ENCODE peak calls at places on chromosomes 3 and 15, in eight cellular contexts. T, O, B, P, S, V, W and R are unnamed samples.

GRCh38 chr3:48410205-48411040 is 19.5 kb downstream of the PLXNB1 start:
- DNase-seq in B (peak), S (no peak), V (peak), O (no peak), T (no peak), W (no peak), P (peak), R (no peak)

GRCh38 chr15:69574506-69574905 is 121.9 kb downstream of the RPLP1 start:
- DNase-seq in T (no peak), V (no peak), B (no peak), P (no peak), W (no peak), O (no peak), S (no peak), R (no peak)

GRCh38 chr3:157436583-157437300 is at the start of gene PTX3:
- DNase-seq in O (no peak), W (no peak), S (peak), T (peak), B (peak), V (peak), P (no peak), R (no peak)

GRCh38 chr15:40279437-40280141 is 3.3 kb downstream of the ANKRD63 start:
- DNase-seq in O (peak), V (peak), P (peak), S (peak), B (peak), W (peak), T (no peak), R (no peak)

GRCh38 chr15:25087137-25087536 is 132.3 kb downstream of the SNRPN start:
- DNase-seq in B (no peak), O (no peak), T (no peak), S (no peak), V (no peak), P (no peak), W (no peak), R (no peak)

GRCh38 chr15:44596511-44597010 is 59.6 kb downstream of the EIF3J start:
- DNase-seq in S (no peak), P (no peak), V (no peak), T (no peak), W (no peak), B (no peak), O (no peak), R (no peak)

GRCh38 chr3:44805960-44806359 is 44.4 kb downstream of the KIF15 start:
- DNase-seq in O (no peak), W (no peak), P (no peak), B (no peak), V (no peak), S (no peak), T (no peak), R (no peak)

GRCh38 chr3:168431436-168431835 is 335.7 kb upstream of the GOLIM4 start:
- DNase-seq in S (no peak), V (no peak), O (no peak), P (no peak), T (no peak), B (no peak), W (no peak), R (no peak)

GRCh38 chr3:58008140-58009025 is at the start of gene FLNB:
- DNase-seq in T (no peak), S (peak), V (peak), P (peak), W (peak), O (peak), B (peak), R (no peak)

GRCh38 chr15:77179541-77179998 is 108.7 kb upstream of the TSPAN3 start:
- DNase-seq in P (no peak), T (no peak), O (no peak), W (peak), S (no peak), V (no peak), B (no peak), R (no peak)

GRCh38 chr15:85142324-85142723 is 160.7 kb downstream of the PDE8A start:
- DNase-seq in T (no peak), V (no peak), O (no peak), P (no peak), W (peak), B (no peak), S (no peak), R (peak)

GRCh38 chr15:68639926-68640600 is 61.3 kb downstream of the CORO2B start:
- DNase-seq in P (peak), T (no peak), B (no peak), W (no peak), S (no peak), O (no peak), V (peak), R (no peak)

GRCh38 chr3:150150633-150151032 is 179.9 kb upstream of the PFN2 start:
- DNase-seq in W (no peak), S (no peak), P (no peak), V (no peak), T (no peak), B (no peak), O (no peak), R (no peak)

GRCh38 chr15:40320931-40321371 is 2.5 kb upstream of the INAFM2 start:
- DNase-seq in P (no peak), O (peak), B (no peak), S (peak), V (no peak), W (peak), T (no peak), R (no peak)

GRCh38 chr3:38307599-38307998 is 25.5 kb downstream of the SLC22A14 start:
- DNase-seq in T (no peak), S (no peak), O (no peak), W (no peak), B (no peak), V (no peak), P (no peak), R (no peak)

GRCh38 chr3:43180027-43180426 is 74.1 kb upstream of the POMGNT2 start:
- DNase-seq in O (no peak), S (no peak), V (no peak), P (no peak), T (peak), B (no peak), W (peak), R (peak)

GRCh38 chr3:104805042-104805441 is 561.7 kb upstream of the ALCAM start:
- DNase-seq in W (no peak), S (no peak), V (no peak), O (no peak), P (no peak), B (no peak), T (no peak), R (no peak)

GRCh38 chr3:84987709-84988504 is 29.1 kb downstream of the CADM2 start:
- DNase-seq in V (no peak), O (no peak), W (no peak), P (no peak), S (no peak), T (no peak), B (no peak), R (no peak)

GRCh38 chr15:85582719-85583089 is 202.3 kb downstream of the AKAP13 start:
- DNase-seq in O (no peak), P (peak), T (no peak), S (no peak), W (peak), B (peak), V (peak), R (no peak)

GRCh38 chr3:12990781-12991480 is 82.3 kb downstream of the IQSEC1 start:
- DNase-seq in W (no peak), S (no peak), B (no peak), T (peak), O (no peak), V (no peak), P (no peak), R (no peak)

GRCh38 chr15:39511915-39512260 is 69.0 kb upstream of the THBS1 start:
- DNase-seq in O (no peak), S (no peak), W (no peak), P (no peak), T (peak), V (no peak), B (peak), R (no peak)

GRCh38 chr3:66438045-66438444 is 62.8 kb downstream of the LRIG1 start:
- DNase-seq in S (no peak), B (no peak), V (no peak), O (no peak), P (peak), W (no peak), T (no peak), R (no peak)

GRCh38 chr3:43923101-43923979 is 232.6 kb downstream of the ABHD5 start:
- DNase-seq in B (no peak), V (no peak), O (peak), W (no peak), S (no peak), P (no peak), T (no peak), R (no peak)

GRCh38 chr3:182911782-182912111 is 68.6 kb downstream of the DCUN1D1 start:
- DNase-seq in T (no peak), S (peak), V (no peak), P (no peak), O (no peak), B (no peak), W (no peak), R (no peak)

GRCh38 chr3:56940331-56940730 is 120.1 kb upstream of the SPATA12 start:
- DNase-seq in V (no peak), T (no peak), O (no peak), P (no peak), B (no peak), W (no peak), S (no peak), R (no peak)

GRCh38 chr3:123028233-123028828 is 768 bp upstream of the SEMA5B start:
- DNase-seq in S (peak), V (no peak), T (peak), P (peak), B (no peak), W (peak), O (peak), R (no peak)

GRCh38 chr3:123025642-123026521 is 1.7 kb downstream of the SEMA5B start:
- DNase-seq in B (peak), S (peak), T (no peak), W (no peak), O (no peak), P (peak), V (no peak), R (no peak)

GRCh38 chr3:123026551-123027291 is 842 bp downstream of the SEMA5B start:
- DNase-seq in V (peak), B (peak), S (peak), P (peak), T (no peak), W (peak), O (no peak), R (no peak)

GRCh38 chr3:123031051-123031450 is 3.5 kb upstream of the SEMA5B start:
- DNase-seq in V (no peak), T (no peak), W (no peak), O (no peak), S (no peak), P (no peak), B (no peak), R (no peak)

GRCh38 chr3:123027292-123028232 is at the start of gene SEMA5B:
- DNase-seq in B (peak), T (no peak), V (peak), O (no peak), P (peak), S (peak), W (no peak), R (no peak)
- H3K27ac ChIP-seq in B (peak), T (no peak), V (no peak), O (no peak), P (no peak), S (no peak), W (no peak), R (no peak)

DNA sequence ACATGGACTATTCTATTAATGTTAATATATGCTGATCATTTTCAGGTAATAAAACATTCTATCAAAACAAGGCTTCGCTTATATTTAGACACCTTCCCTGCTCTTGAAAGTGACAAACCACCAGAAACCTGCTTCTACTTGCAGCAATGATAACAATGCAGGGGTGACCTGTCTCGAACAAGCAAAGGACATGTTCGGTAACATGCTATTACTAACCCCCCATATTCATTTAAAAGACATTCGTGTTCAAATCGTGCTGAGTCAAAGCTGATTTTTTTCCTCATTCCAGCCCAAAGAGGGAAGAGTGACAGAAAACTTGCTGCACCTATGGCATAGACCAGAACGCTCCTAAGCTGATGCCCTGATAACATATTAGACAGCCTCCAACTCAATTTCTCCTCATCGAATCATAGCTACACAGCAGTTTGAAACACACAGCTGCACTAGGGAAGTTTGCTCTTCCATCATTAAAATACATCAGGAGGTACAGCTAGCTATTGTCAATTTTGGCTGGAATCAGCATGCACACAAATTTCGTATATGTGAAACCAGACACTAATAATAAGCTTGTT is 341.5 kb downstream of the FOXP1 start:
- DNase-seq in S (no peak), O (no peak), V (no peak), P (no peak), T (no peak), B (no peak), W (no peak), R (peak)
- H3K27ac ChIP-seq in S (peak), O (peak), V (no peak), P (no peak), T (no peak), B (no peak), W (peak), R (no peak)

DNA sequence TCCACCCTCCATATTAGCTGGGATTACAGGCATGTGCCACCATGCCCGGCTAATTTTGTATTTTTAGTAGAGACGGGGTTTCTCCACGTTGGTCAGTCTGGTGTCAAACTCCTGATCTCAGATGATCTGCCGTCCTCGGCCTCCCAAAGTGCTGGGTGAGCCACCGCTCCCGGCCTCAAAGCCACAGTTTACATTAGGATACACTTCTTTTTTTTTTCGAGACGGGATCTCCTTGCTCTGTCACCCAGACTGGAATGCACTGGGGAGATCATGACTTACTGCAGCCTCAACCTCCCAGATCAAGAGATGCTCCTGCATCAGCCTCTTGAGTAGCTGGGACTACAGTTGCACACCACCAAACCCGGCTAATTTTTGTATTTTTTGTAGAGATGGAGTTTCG is 2.5 kb upstream of the NR1D2 start:
- DNase-seq in B (no peak), T (no peak), O (no peak), V (no peak), S (no peak), P (no peak), W (no peak), R (no peak)
- H3K27ac ChIP-seq in B (no peak), T (no peak), O (no peak), V (no peak), S (no peak), P (no peak), W (no peak), R (no peak)

DNA sequence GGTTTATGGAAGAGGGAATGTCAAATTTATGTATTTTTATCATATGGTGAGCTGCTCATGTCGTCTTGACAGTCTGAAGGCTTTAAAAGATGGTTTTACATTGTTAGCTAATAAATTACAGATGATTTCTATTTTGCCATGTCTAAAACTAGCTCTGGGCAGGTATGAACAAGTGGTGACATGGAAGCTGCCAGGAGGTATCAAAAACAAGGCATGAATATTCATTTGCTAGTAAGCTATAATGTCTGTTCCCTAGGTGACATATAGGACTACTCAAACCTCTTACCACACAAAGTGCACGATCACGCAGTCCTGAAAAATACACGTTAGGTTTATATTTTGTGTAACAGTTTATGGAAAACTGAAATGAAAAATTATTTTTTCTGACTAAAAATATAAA is 34.8 kb downstream of the ST3GAL6 start:
- DNase-seq in O (no peak), W (no peak), V (no peak), T (no peak), P (no peak), B (no peak), S (no peak), R (no peak)
- H3K27ac ChIP-seq in O (no peak), W (no peak), V (no peak), T (no peak), P (no peak), B (no peak), S (no peak), R (peak)

GRCh38 chr15:32861741-32862140 is 143.9 kb downstream of the GREM1 start:
- DNase-seq in T (no peak), W (peak), S (peak), O (no peak), B (no peak), V (peak), P (peak), R (no peak)
- H3K27ac ChIP-seq in T (peak), W (peak), S (no peak), O (no peak), B (peak), V (peak), P (peak), R (no peak)

GRCh38 chr3:46948830-46949671 is 27.5 kb downstream of the CCDC12 start:
- DNase-seq in O (no peak), B (peak), W (peak), V (peak), S (no peak), T (no peak), P (no peak), R (no peak)

GRCh38 chr3:46947981-46948791 is 28.4 kb downstream of the CCDC12 start:
- DNase-seq in V (peak), T (no peak), P (no peak), W (peak), O (no peak), B (peak), S (no peak), R (peak)

GRCh38 chr3:46947545-46947899 is 29.0 kb downstream of the CCDC12 start:
- DNase-seq in W (no peak), B (no peak), S (no peak), P (no peak), O (no peak), V (no peak), T (no peak), R (no peak)

GRCh38 chr3:46946416-46946815 is 30.1 kb downstream of the CCDC12 start:
- DNase-seq in P (no peak), O (no peak), V (no peak), S (no peak), B (peak), T (no peak), W (peak), R (peak)

GRCh38 chr3:46946856-46947544 is 29.5 kb downstream of the CCDC12 start:
- DNase-seq in S (no peak), P (no peak), O (peak), V (no peak), T (no peak), W (peak), B (peak), R (no peak)
- H3K27ac ChIP-seq in S (no peak), P (no peak), O (peak), V (peak), T (no peak), W (peak), B (peak), R (peak)

DNA sequence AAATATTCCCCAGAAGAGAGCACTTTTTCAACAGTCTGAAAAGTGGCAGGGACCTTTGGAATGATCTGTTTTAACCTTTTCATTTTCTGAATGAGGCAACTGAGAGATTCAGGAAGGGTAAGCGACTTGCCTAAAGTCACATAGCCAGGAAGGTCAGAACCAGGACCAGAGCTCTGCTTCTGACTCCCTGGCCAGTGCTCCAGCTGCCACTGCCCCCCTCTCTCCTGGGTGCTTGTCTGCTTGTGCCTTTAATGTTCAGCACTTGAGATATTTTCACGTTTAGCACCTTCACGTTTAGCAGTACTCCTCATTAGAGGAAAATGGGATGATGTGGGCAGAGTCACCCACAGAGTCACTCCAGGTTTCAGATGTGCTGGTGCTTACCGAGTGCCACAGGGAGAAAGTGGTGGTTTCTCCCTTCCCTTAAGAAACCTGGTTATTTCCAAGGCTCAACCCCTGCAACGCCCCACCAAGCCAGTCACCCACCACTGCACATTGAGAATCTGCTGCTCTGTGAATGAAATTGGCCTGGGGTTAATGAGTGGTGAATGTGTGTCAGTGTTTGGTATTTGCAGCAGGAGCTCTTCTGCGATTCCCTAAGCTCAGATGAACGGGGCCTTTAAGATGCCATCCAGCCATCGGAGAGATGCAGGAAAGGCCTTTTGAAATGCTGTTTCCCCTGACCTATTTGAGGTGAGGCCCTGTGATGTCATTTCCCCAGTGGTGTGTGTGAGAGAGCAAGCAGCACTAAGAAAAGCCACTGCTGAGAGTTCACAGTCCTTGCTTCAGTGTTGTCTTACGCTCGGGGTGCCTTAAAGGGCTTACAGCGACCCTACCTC is 68.6 kb downstream of the SMAD3 start:
- DNase-seq in W (peak), S (peak), T (no peak), O (peak), P (peak), V (no peak), B (no peak), R (no peak)
- H3K27ac ChIP-seq in W (peak), S (peak), T (peak), O (no peak), P (peak), V (peak), B (peak), R (peak)

DNA sequence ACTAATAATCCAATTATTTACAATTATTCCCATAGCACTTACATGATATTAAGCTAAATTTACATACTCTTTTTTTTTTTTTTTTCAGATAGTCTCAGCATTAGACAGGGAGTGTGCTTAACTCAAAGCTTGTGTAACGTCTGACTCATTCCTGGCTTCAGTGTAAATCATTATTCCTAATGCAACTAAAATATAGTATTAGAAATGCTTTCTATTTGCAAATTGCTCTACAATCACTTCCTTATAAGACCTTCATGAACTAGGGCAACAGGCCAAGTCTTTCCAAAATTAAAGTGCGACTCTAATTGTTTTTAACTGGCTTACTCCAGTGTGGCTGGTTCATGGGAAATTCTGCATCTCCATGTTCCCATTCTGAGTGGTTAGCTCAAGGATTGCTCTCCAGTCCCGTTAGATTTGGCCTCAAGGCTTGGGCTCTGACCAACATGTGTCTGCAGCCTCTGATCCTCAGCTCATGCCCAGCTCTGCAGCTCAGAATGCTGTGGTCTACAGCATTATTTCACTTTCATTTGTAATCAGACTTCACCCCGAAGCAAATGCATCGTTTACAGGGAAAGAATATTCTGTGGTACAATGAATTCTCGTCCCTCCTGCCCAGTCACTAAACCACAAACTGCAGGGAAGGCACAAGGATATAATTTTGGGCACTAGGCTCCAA is 103.7 kb downstream of the FBN1 start:
- DNase-seq in W (no peak), S (no peak), V (no peak), T (no peak), P (no peak), O (no peak), B (no peak), R (no peak)
- H3K27ac ChIP-seq in W (peak), S (no peak), V (no peak), T (peak), P (peak), O (no peak), B (no peak), R (no peak)